ENCODE peak calls at places on chromosomes 12 and 14, in nine cellular contexts. S is osteocyte; R is HFF-Myc; O is IMR-90; T is gastrocnemius medialis; Y is activated CD8-positive, alpha-beta T cell treated with anti-CD3 and anti-CD28 coated beads for 36 hours; F is GM10248; C is fibroblast of mammary gland; Q is WTC11. V is an unnamed sample.

GRCh38 chr12:102454808-102455760 is 25.3 kb downstream of the IGF1 start:
- DNase-seq in S (no peak), R (no peak), O (peak; percentile 74), T (peak; percentile 59), Y (no peak), F (no peak), C (peak; percentile 63), Q (no peak), V (no peak)

GRCh38 chr14:76950043-76951020 is 78.2 kb downstream of the IRF2BPL start:
- DNase-seq in S (no peak), R (no peak), O (peak; percentile 44), T (no peak), Y (no peak), F (no peak), C (peak; percentile 51), Q (no peak), V (no peak)

GRCh38 chr12:14960548-14961465 is 594 bp downstream of the ARHGDIB start:
- DNase-seq in S (no peak), R (no peak), O (peak; percentile 36), T (no peak), Y (peak; percentile 51), F (no peak), C (peak; percentile 11), Q (no peak), V (no peak)

GRCh38 chr12:39157696-39158342 is 252.4 kb upstream of the CPNE8 start:
- DNase-seq in S (no peak), R (no peak), O (no peak), T (no peak), Y (no peak), F (no peak), C (no peak), Q (no peak), V (no peak)

GRCh38 chr12:31506907-31507306 is 84.0 kb downstream of the DENND5B start:
- DNase-seq in S (no peak), R (no peak), O (peak; percentile 63), T (no peak), Y (no peak), F (no peak), C (no peak), Q (no peak), V (no peak)

GRCh38 chr12:44573723-44574122 is 302.4 kb downstream of the NELL2 start:
- DNase-seq in S (no peak), R (no peak), O (no peak), T (no peak), Y (no peak), F (no peak), C (no peak), Q (no peak), V (no peak)

GRCh38 chr14:20630340-20631022 is 11.0 kb downstream of the OR6S1 start:
- DNase-seq in S (no peak), R (peak; percentile 67), O (peak; percentile 58), T (no peak), Y (peak; percentile 66), F (peak; percentile 33), C (peak; percentile 75), Q (peak; percentile 72), V (no peak)

GRCh38 chr12:106141452-106141851 is 2.7 kb upstream of the NUAK1 start:
- DNase-seq in S (no peak), R (no peak), O (no peak), T (no peak), Y (no peak), F (no peak), C (no peak), Q (no peak), V (no peak)

GRCh38 chr12:107327783-107328182 is 234.4 kb upstream of the CRY1 start:
- DNase-seq in S (no peak), R (no peak), O (no peak), T (no peak), Y (no peak), F (no peak), C (no peak), Q (no peak), V (no peak)

GRCh38 chr14:88437659-88438058 is 52.2 kb downstream of the SPATA7 start:
- DNase-seq in S (no peak), R (no peak), O (no peak), T (no peak), Y (peak; percentile 2), F (no peak), C (peak; percentile 16), Q (no peak), V (no peak)
- TF ChIP-seq CTCF in S (peak; percentile 13), R (no peak), O (peak; percentile 32), T (no peak), Y (no peak), F (no peak), C (peak; percentile 26), Q (no peak), V (peak; percentile 34)

GRCh38 chr12:56079729-56080555 is at the start of gene ERBB3:
- DNase-seq in S (peak; percentile 88), R (peak; percentile 38), O (peak; percentile 81), T (peak; percentile 65), Y (peak; percentile 76), F (peak; percentile 67), C (peak; percentile 78), Q (peak; percentile 82), V (peak; percentile 50)

GRCh38 chr12:56081393-56082347 is 1.7 kb downstream of the ERBB3 start:
- DNase-seq in S (no peak), R (no peak), O (no peak), T (no peak), Y (no peak), F (no peak), C (no peak), Q (peak; percentile 14), V (peak; percentile 47)

GRCh38 chr12:56080556-56081138 is 682 bp downstream of the ERBB3 start:
- DNase-seq in S (no peak), R (no peak), O (no peak), T (no peak), Y (peak; percentile 9), F (no peak), C (no peak), Q (peak; percentile 59), V (no peak)

GRCh38 chr12:56078427-56078826 is 1.5 kb upstream of the ERBB3 start:
- DNase-seq in S (no peak), R (no peak), O (no peak), T (no peak), Y (no peak), F (no peak), C (no peak), Q (no peak), V (no peak)

DNA sequence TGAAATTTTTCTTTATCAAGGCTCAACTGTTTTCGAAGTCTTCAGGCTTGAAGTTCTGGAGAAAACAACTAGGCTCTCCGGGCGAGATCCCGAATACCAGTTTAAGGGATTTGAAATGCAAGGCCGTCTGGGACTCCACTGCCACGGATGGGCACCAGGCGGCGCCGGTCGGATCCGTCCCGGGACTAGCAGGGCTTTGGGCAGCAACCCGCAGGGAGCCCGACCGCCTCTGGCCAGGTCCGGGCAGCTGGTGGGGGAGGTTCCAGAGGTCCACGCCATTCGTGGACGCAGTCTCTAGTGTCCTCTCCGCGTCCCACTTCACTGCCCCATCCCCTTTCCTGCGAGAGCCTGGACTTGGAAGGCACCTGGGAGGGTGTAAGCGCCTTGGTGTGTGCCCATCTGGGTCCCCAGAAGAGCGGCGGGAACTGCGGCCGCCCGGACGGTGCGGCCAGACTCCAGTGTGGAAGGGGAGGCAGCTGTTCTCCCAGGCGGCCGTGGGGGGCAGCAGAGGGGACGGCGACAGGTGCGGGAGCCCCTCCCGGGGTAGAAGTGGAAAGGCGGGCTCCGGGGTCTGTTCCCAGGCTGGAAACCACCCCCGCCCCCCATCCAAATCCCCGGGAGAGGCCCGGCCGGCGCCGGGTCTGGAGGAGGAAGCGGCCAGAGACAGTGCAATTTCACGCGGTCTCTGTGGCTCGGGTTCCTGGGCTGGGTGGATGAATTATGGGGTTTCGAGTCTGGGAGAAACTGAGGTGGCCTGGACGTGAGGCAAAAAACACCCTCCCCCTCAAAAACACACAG is 835 bp upstream of the ERBB3 start:
- DNase-seq in S (peak; percentile 96), R (peak; percentile 41), O (peak; percentile 74), T (peak; percentile 79), Y (peak; percentile 63), F (peak; percentile 79), C (peak; percentile 79), Q (peak; percentile 96), V (peak; percentile 93)
- TF ChIP-seq CTCF in S (peak; percentile 81), R (peak; percentile 82), O (peak; percentile 69), T (peak; percentile 57), Y (peak; percentile 83), F (peak; percentile 55), C (peak; percentile 74), Q (peak; percentile 46), V (peak; percentile 77)

GRCh38 chr12:121946313-121947025 is 28.1 kb downstream of the CFAP251 start:
- DNase-seq in S (no peak), R (no peak), O (no peak), T (no peak), Y (no peak), F (no peak), C (no peak), Q (no peak), V (no peak)
- TF ChIP-seq CTCF in S (no peak), R (no peak), O (no peak), T (no peak), Y (no peak), F (no peak), C (no peak), Q (no peak), V (no peak)

GRCh38 chr14:39368261-39368959 is 63.8 kb downstream of the FBXO33 start:
- DNase-seq in S (no peak), R (peak; percentile 64), O (peak; percentile 78), T (peak; percentile 39), Y (peak; percentile 54), F (peak; percentile 30), C (peak; percentile 82), Q (peak; percentile 75), V (peak; percentile 48)
- TF ChIP-seq CTCF in S (peak; percentile 76), R (peak; percentile 49), O (peak; percentile 81), T (peak; percentile 36), Y (peak; percentile 67), F (peak; percentile 45), C (peak; percentile 68), Q (peak; percentile 33), V (peak; percentile 81)

GRCh38 chr14:73166399-73166798 is 30.1 kb downstream of the PSEN1 start:
- DNase-seq in S (no peak), R (no peak), O (no peak), T (no peak), Y (no peak), F (no peak), C (no peak), Q (no peak), V (no peak)

GRCh38 chr14:73167727-73168126 is 31.4 kb downstream of the PSEN1 start:
- DNase-seq in S (no peak), R (no peak), O (no peak), T (no peak), Y (no peak), F (no peak), C (no peak), Q (no peak), V (no peak)

GRCh38 chr14:73168274-73168673 is 32.0 kb downstream of the PSEN1 start:
- DNase-seq in S (peak; percentile 21), R (no peak), O (no peak), T (no peak), Y (no peak), F (no peak), C (no peak), Q (no peak), V (no peak)

GRCh38 chr14:73170686-73171085 is 34.4 kb downstream of the PSEN1 start:
- DNase-seq in S (peak; percentile 57), R (no peak), O (no peak), T (no peak), Y (no peak), F (no peak), C (no peak), Q (no peak), V (no peak)

GRCh38 chr14:73168691-73169090 is 32.4 kb downstream of the PSEN1 start:
- DNase-seq in S (peak; percentile 76), R (no peak), O (no peak), T (no peak), Y (no peak), F (no peak), C (no peak), Q (no peak), V (no peak)
- TF ChIP-seq CTCF in S (no peak), R (no peak), O (no peak), T (no peak), Y (no peak), F (no peak), C (no peak), Q (no peak), V (no peak)

V was measured in neural crest cell.